ENCODE peak calls at places on chromosome 2, in ten cellular contexts. A is A549, P is ovary, L is SK-N-SH, F is sigmoid colon, M is K562, B is stomach, J is tibial nerve, R is suprapubic skin, V is GM12878. X is an unnamed sample.

GRCh38 chr2:102103992-102104871 is 38.3 kb upstream of the IL1R1 start:
- DNase-seq in A (peak; percentile 71), P (peak; percentile 68), L (no peak), F (peak; percentile 92), M (no peak), B (peak; percentile 74), J (peak; percentile 66), R (peak; percentile 85), V (peak; percentile 67), X (peak; percentile 70)

GRCh38 chr2:218516614-218517013 is 51.5 kb downstream of the USP37 start:
- DNase-seq in A (peak; percentile 42), P (no peak), L (peak; percentile 15), F (no peak), M (peak; percentile 31), B (no peak), J (no peak), R (no peak), V (no peak), X (no peak)

GRCh38 chr2:177984739-177985138 is 87.8 kb downstream of the PDE11A start:
- DNase-seq in A (no peak), P (no peak), L (peak; percentile 20), F (no peak), M (no peak), B (no peak), J (no peak), R (no peak), V (no peak), X (peak; percentile 19)

GRCh38 chr2:157229572-157229971 is 27.9 kb upstream of the GALNT5 start:
- DNase-seq in A (no peak), P (no peak), L (no peak), F (no peak), M (no peak), B (no peak), J (no peak), R (no peak), V (no peak), X (no peak)

GRCh38 chr2:113838277-113838676 is 51.6 kb upstream of the ACTR3 start:
- DNase-seq in A (no peak), P (no peak), L (no peak), F (no peak), M (no peak), B (no peak), J (no peak), R (no peak), V (no peak), X (no peak)

GRCh38 chr2:126913881-126914495 is 15.3 kb downstream of the TEX51 start:
- DNase-seq in A (no peak), P (no peak), L (no peak), F (peak; percentile 46), M (no peak), B (no peak), J (no peak), R (no peak), V (no peak), X (no peak)

GRCh38 chr2:181781082-181781786 is 100.9 kb upstream of the NEUROD1 start:
- DNase-seq in A (peak; percentile 28), P (no peak), L (no peak), F (no peak), M (peak; percentile 15), B (no peak), J (no peak), R (no peak), V (no peak), X (peak; percentile 65)

GRCh38 chr2:134405641-134406081 is 151.8 kb downstream of the MGAT5 start:
- DNase-seq in A (no peak), P (no peak), L (no peak), F (no peak), M (no peak), B (no peak), J (no peak), R (no peak), V (no peak), X (no peak)

GRCh38 chr2:232937278-232937906 is 67.3 kb downstream of the SNORC start:
- DNase-seq in A (peak; percentile 52), P (no peak), L (no peak), F (no peak), M (peak; percentile 63), B (no peak), J (no peak), R (no peak), V (no peak), X (no peak)

GRCh38 chr2:216649573-216649972 is 16.4 kb downstream of the IGFBP2 start:
- DNase-seq in A (no peak), P (no peak), L (no peak), F (no peak), M (no peak), B (no peak), J (no peak), R (no peak), V (no peak), X (no peak)

GRCh38 chr2:235768606-235769005 is 274.8 kb downstream of the AGAP1 start:
- DNase-seq in A (no peak), P (no peak), L (no peak), F (peak; percentile 56), M (no peak), B (no peak), J (no peak), R (no peak), V (no peak), X (no peak)

GRCh38 chr2:235762832-235763598 is 269.2 kb downstream of the AGAP1 start:
- DNase-seq in A (peak; percentile 14), P (no peak), L (no peak), F (no peak), M (no peak), B (no peak), J (no peak), R (peak; percentile 13), V (no peak), X (no peak)

GRCh38 chr2:235765181-235765820 is 271.5 kb downstream of the AGAP1 start:
- DNase-seq in A (peak; percentile 60), P (peak; percentile 52), L (no peak), F (peak; percentile 84), M (peak; percentile 12), B (no peak), J (no peak), R (no peak), V (no peak), X (no peak)

GRCh38 chr2:235766206-235766794 is 272.5 kb downstream of the AGAP1 start:
- DNase-seq in A (peak; percentile 81), P (peak; percentile 67), L (peak; percentile 81), F (peak; percentile 82), M (peak; percentile 46), B (peak; percentile 65), J (peak; percentile 88), R (no peak), V (no peak), X (peak; percentile 73)

DNA sequence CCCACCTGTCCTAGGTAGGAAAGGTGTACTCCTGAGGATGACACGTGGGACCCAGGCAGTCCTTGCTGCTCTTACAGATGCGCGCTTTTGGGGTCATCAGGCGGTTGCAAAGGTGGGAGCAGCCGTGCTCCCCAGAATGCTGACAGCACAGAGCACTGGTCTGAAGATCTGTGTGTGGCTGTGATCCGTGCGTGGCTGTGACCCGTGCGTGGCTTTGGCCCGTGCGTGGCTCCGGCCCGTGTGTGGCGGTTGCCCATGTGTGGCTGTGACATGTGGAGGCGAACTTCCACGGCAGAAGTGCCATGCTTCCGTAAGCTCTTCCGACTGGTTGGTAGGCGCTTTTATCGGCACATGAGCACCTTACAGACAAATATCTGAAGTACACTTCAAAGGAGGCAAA is 270.0 kb downstream of the AGAP1 start:
- DNase-seq in A (no peak), P (no peak), L (no peak), F (peak; percentile 40), M (no peak), B (no peak), J (no peak), R (no peak), V (no peak), X (no peak)
- TF ChIP-seq EP300 in A (no peak), P (no peak), L (no peak), F (no peak), M (no peak), B (no peak), J (no peak), R (no peak), V (no peak), X (no peak)

GRCh38 chr2:2505604-2506003 is 174.5 kb upstream of the MYT1L start:
- DNase-seq in A (no peak), P (no peak), L (no peak), F (no peak), M (no peak), B (no peak), J (no peak), R (no peak), V (no peak), X (no peak)
- TF ChIP-seq EP300 in A (no peak), P (no peak), L (no peak), F (no peak), M (no peak), B (no peak), J (no peak), R (no peak), V (no peak), X (no peak)

GRCh38 chr2:160156665-160157064 is 43.4 kb downstream of the ITGB6 start:
- DNase-seq in A (peak; percentile 47), P (no peak), L (no peak), F (no peak), M (no peak), B (no peak), J (no peak), R (no peak), V (no peak), X (no peak)

GRCh38 chr2:160156084-160156483 is 44.0 kb downstream of the ITGB6 start:
- DNase-seq in A (peak; percentile 43), P (no peak), L (no peak), F (no peak), M (no peak), B (no peak), J (no peak), R (no peak), V (no peak), X (no peak)

GRCh38 chr2:160157861-160158813 is 41.9 kb downstream of the ITGB6 start:
- DNase-seq in A (no peak), P (no peak), L (peak; percentile 16), F (no peak), M (no peak), B (no peak), J (no peak), R (no peak), V (no peak), X (no peak)
- TF ChIP-seq EP300 in A (no peak), P (no peak), L (no peak), F (no peak), M (no peak), B (no peak), J (no peak), R (no peak), V (no peak), X (no peak)

DNA sequence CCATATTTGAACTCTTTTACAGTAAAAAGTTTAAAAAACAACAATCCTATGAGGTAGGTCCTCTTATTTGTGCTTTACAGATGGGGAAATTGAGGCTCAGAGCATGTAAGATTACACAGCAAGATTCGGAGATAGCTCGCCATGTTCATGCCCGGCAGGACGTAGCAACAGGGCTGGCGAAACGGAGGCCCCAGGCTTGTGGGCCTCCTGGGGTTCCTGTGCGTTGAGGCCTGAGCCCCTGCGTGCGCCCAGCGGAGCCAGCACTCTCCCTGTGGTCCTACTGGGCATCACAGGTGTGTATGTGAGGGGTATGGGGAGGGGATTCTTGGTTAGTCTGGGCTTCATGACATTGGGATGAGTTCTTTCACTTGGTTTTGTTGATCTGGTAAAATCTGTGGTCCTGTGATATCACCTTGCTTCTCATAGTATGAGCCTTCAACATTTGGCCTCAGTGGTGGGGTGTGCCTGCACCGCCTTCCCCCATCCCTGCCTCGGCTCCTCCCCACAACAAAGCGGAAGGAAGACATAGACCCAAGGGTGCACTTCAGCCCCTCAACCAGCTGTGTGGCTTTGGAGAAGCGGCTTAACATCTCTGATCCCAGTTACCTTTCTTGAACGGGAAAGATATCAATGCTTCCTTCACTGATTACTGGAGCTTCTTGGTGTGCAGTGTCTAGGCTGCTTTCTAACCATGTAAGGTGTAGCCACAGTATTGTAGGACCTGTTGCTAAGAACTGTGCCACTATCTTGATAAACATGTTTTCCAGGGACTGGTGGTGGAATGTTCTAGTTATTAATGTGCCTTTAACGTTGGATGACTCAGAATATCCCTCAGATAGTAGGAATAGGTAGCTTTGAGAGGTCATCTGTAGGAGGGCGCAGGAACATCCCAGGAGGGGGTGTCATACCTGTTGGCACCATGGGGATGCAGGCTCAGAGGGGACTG is 37.2 kb downstream of the HPCAL1 start:
- DNase-seq in A (no peak), P (no peak), L (no peak), F (no peak), M (no peak), B (no peak), J (no peak), R (no peak), V (no peak), X (no peak)
- TF ChIP-seq EP300 in A (no peak), P (no peak), L (no peak), F (no peak), M (no peak), B (no peak), J (no peak), R (no peak), V (no peak), X (no peak)

X was measured in transverse colon.